ENCODE peak calls at places on chromosome 5, in nine cellular contexts. One of them, this sample, is unnamed.

GRCh38 chr5:154776167-154776566 is 21.0 kb downstream of the LARP1 start:
- DNase-seq in activated B cell treated with CpG ODN at 0.5 μM for 24 hours: no peak
- DNase-seq in ureter: no peak
- DNase-seq in effector CD4-positive, alpha-beta T cell: no peak
- DNase-seq in effector memory CD4-positive, alpha-beta T cell: no peak
- DNase-seq in NCI-H187 treated with DMSO at 0.1 percent for 48 hours: no peak
- DNase-seq in stimulated activated CD8-positive, alpha-beta memory T cell treated with anti-CD3 and anti-CD28 coated beads, Interleukin-15, amount 100 ng/mL, for 48 hours: no peak
- DNase-seq in left cardiac atrium: no peak
- DNase-seq in activated naive CD8-positive, alpha-beta T cell treated with anti-CD3 and anti-CD28 coated beads, Interleukin-2, amount 50 U/mL, for 16 hours: no peak
- DNase-seq in this sample: no peak

GRCh38 chr5:103120607-103121200 is 603 bp downstream of the PPIP5K2 start:
- DNase-seq in NCI-H187 treated with DMSO at 0.1 percent for 48 hours: no peak
- DNase-seq in ureter: no peak
- DNase-seq in activated B cell treated with CpG ODN at 0.5 μM for 24 hours: no peak
- DNase-seq in left cardiac atrium: no peak
- DNase-seq in stimulated activated CD8-positive, alpha-beta memory T cell treated with anti-CD3 and anti-CD28 coated beads, Interleukin-15, amount 100 ng/mL, for 48 hours: no peak
- DNase-seq in effector CD4-positive, alpha-beta T cell: no peak
- DNase-seq in effector memory CD4-positive, alpha-beta T cell: no peak
- DNase-seq in activated naive CD8-positive, alpha-beta T cell treated with anti-CD3 and anti-CD28 coated beads, Interleukin-2, amount 50 U/mL, for 16 hours: no peak
- DNase-seq in this sample: peak

GRCh38 chr5:81183811-81184748 is 49.0 kb upstream of the CKMT2 start:
- DNase-seq in NCI-H187 treated with DMSO at 0.1 percent for 48 hours: peak
- DNase-seq in activated B cell treated with CpG ODN at 0.5 μM for 24 hours: no peak
- DNase-seq in activated naive CD8-positive, alpha-beta T cell treated with anti-CD3 and anti-CD28 coated beads, Interleukin-2, amount 50 U/mL, for 16 hours: no peak
- DNase-seq in ureter: no peak
- DNase-seq in effector memory CD4-positive, alpha-beta T cell: no peak
- DNase-seq in stimulated activated CD8-positive, alpha-beta memory T cell treated with anti-CD3 and anti-CD28 coated beads, Interleukin-15, amount 100 ng/mL, for 48 hours: no peak
- DNase-seq in left cardiac atrium: no peak
- DNase-seq in effector CD4-positive, alpha-beta T cell: no peak
- DNase-seq in this sample: no peak

GRCh38 chr5:158422653-158423505 is 563.9 kb upstream of the CLINT1 start:
- DNase-seq in left cardiac atrium: peak
- DNase-seq in NCI-H187 treated with DMSO at 0.1 percent for 48 hours: no peak
- DNase-seq in effector CD4-positive, alpha-beta T cell: no peak
- DNase-seq in ureter: no peak
- DNase-seq in stimulated activated CD8-positive, alpha-beta memory T cell treated with anti-CD3 and anti-CD28 coated beads, Interleukin-15, amount 100 ng/mL, for 48 hours: no peak
- DNase-seq in activated B cell treated with CpG ODN at 0.5 μM for 24 hours: no peak
- DNase-seq in activated naive CD8-positive, alpha-beta T cell treated with anti-CD3 and anti-CD28 coated beads, Interleukin-2, amount 50 U/mL, for 16 hours: no peak
- DNase-seq in effector memory CD4-positive, alpha-beta T cell: no peak
- DNase-seq in this sample: no peak

GRCh38 chr5:14190194-14191164 is 47.3 kb downstream of the TRIO start:
- DNase-seq in NCI-H187 treated with DMSO at 0.1 percent for 48 hours: no peak
- DNase-seq in activated B cell treated with CpG ODN at 0.5 μM for 24 hours: no peak
- DNase-seq in ureter: no peak
- DNase-seq in effector CD4-positive, alpha-beta T cell: no peak
- DNase-seq in left cardiac atrium: peak
- DNase-seq in stimulated activated CD8-positive, alpha-beta memory T cell treated with anti-CD3 and anti-CD28 coated beads, Interleukin-15, amount 100 ng/mL, for 48 hours: no peak
- DNase-seq in activated naive CD8-positive, alpha-beta T cell treated with anti-CD3 and anti-CD28 coated beads, Interleukin-2, amount 50 U/mL, for 16 hours: no peak
- DNase-seq in effector memory CD4-positive, alpha-beta T cell: no peak
- DNase-seq in this sample: no peak

GRCh38 chr5:2066373-2066772 is 183.6 kb upstream of the IRX4 start:
- DNase-seq in left cardiac atrium: no peak
- DNase-seq in stimulated activated CD8-positive, alpha-beta memory T cell treated with anti-CD3 and anti-CD28 coated beads, Interleukin-15, amount 100 ng/mL, for 48 hours: no peak
- DNase-seq in NCI-H187 treated with DMSO at 0.1 percent for 48 hours: no peak
- DNase-seq in ureter: no peak
- DNase-seq in effector CD4-positive, alpha-beta T cell: no peak
- DNase-seq in activated naive CD8-positive, alpha-beta T cell treated with anti-CD3 and anti-CD28 coated beads, Interleukin-2, amount 50 U/mL, for 16 hours: no peak
- DNase-seq in activated B cell treated with CpG ODN at 0.5 μM for 24 hours: no peak
- DNase-seq in effector memory CD4-positive, alpha-beta T cell: no peak
- DNase-seq in this sample: no peak

GRCh38 chr5:65640240-65640639 is 15.4 kb downstream of the SHLD3 start:
- DNase-seq in activated naive CD8-positive, alpha-beta T cell treated with anti-CD3 and anti-CD28 coated beads, Interleukin-2, amount 50 U/mL, for 16 hours: no peak
- DNase-seq in activated B cell treated with CpG ODN at 0.5 μM for 24 hours: no peak
- DNase-seq in stimulated activated CD8-positive, alpha-beta memory T cell treated with anti-CD3 and anti-CD28 coated beads, Interleukin-15, amount 100 ng/mL, for 48 hours: no peak
- DNase-seq in left cardiac atrium: no peak
- DNase-seq in ureter: no peak
- DNase-seq in effector CD4-positive, alpha-beta T cell: no peak
- DNase-seq in NCI-H187 treated with DMSO at 0.1 percent for 48 hours: no peak
- DNase-seq in effector memory CD4-positive, alpha-beta T cell: no peak
- DNase-seq in this sample: no peak

GRCh38 chr5:78211052-78211451 is 83.4 kb downstream of the AP3B1 start:
- DNase-seq in ureter: no peak
- DNase-seq in effector memory CD4-positive, alpha-beta T cell: no peak
- DNase-seq in activated B cell treated with CpG ODN at 0.5 μM for 24 hours: no peak
- DNase-seq in left cardiac atrium: no peak
- DNase-seq in NCI-H187 treated with DMSO at 0.1 percent for 48 hours: no peak
- DNase-seq in effector CD4-positive, alpha-beta T cell: no peak
- DNase-seq in activated naive CD8-positive, alpha-beta T cell treated with anti-CD3 and anti-CD28 coated beads, Interleukin-2, amount 50 U/mL, for 16 hours: no peak
- DNase-seq in stimulated activated CD8-positive, alpha-beta memory T cell treated with anti-CD3 and anti-CD28 coated beads, Interleukin-15, amount 100 ng/mL, for 48 hours: no peak
- DNase-seq in this sample: no peak

GRCh38 chr5:39992617-39993203 is 567.9 kb upstream of the DAB2 start:
- DNase-seq in activated naive CD8-positive, alpha-beta T cell treated with anti-CD3 and anti-CD28 coated beads, Interleukin-2, amount 50 U/mL, for 16 hours: no peak
- DNase-seq in activated B cell treated with CpG ODN at 0.5 μM for 24 hours: no peak
- DNase-seq in ureter: no peak
- DNase-seq in effector CD4-positive, alpha-beta T cell: no peak
- DNase-seq in effector memory CD4-positive, alpha-beta T cell: no peak
- DNase-seq in left cardiac atrium: no peak
- DNase-seq in stimulated activated CD8-positive, alpha-beta memory T cell treated with anti-CD3 and anti-CD28 coated beads, Interleukin-15, amount 100 ng/mL, for 48 hours: no peak
- DNase-seq in NCI-H187 treated with DMSO at 0.1 percent for 48 hours: no peak
- DNase-seq in this sample: peak

GRCh38 chr5:151758141-151758429 is 346 bp downstream of the ATOX1 start:
- DNase-seq in effector CD4-positive, alpha-beta T cell: no peak
- DNase-seq in effector memory CD4-positive, alpha-beta T cell: no peak
- DNase-seq in ureter: no peak
- DNase-seq in activated B cell treated with CpG ODN at 0.5 μM for 24 hours: no peak
- DNase-seq in activated naive CD8-positive, alpha-beta T cell treated with anti-CD3 and anti-CD28 coated beads, Interleukin-2, amount 50 U/mL, for 16 hours: no peak
- DNase-seq in NCI-H187 treated with DMSO at 0.1 percent for 48 hours: no peak
- DNase-seq in left cardiac atrium: peak
- DNase-seq in stimulated activated CD8-positive, alpha-beta memory T cell treated with anti-CD3 and anti-CD28 coated beads, Interleukin-15, amount 100 ng/mL, for 48 hours: no peak
- DNase-seq in this sample: peak

GRCh38 chr5:156411-157072 is 34.8 kb upstream of the LRRC14B start:
- DNase-seq in stimulated activated CD8-positive, alpha-beta memory T cell treated with anti-CD3 and anti-CD28 coated beads, Interleukin-15, amount 100 ng/mL, for 48 hours: no peak
- DNase-seq in effector CD4-positive, alpha-beta T cell: no peak
- DNase-seq in NCI-H187 treated with DMSO at 0.1 percent for 48 hours: no peak
- DNase-seq in activated B cell treated with CpG ODN at 0.5 μM for 24 hours: peak
- DNase-seq in left cardiac atrium: no peak
- DNase-seq in effector memory CD4-positive, alpha-beta T cell: no peak
- DNase-seq in ureter: peak
- DNase-seq in activated naive CD8-positive, alpha-beta T cell treated with anti-CD3 and anti-CD28 coated beads, Interleukin-2, amount 50 U/mL, for 16 hours: no peak
- DNase-seq in this sample: no peak

GRCh38 chr5:109145139-109145538 is 264.6 kb downstream of the PJA2 start:
- DNase-seq in effector memory CD4-positive, alpha-beta T cell: no peak
- DNase-seq in effector CD4-positive, alpha-beta T cell: no peak
- DNase-seq in activated B cell treated with CpG ODN at 0.5 μM for 24 hours: no peak
- DNase-seq in stimulated activated CD8-positive, alpha-beta memory T cell treated with anti-CD3 and anti-CD28 coated beads, Interleukin-15, amount 100 ng/mL, for 48 hours: no peak
- DNase-seq in NCI-H187 treated with DMSO at 0.1 percent for 48 hours: no peak
- DNase-seq in left cardiac atrium: no peak
- DNase-seq in ureter: no peak
- DNase-seq in activated naive CD8-positive, alpha-beta T cell treated with anti-CD3 and anti-CD28 coated beads, Interleukin-2, amount 50 U/mL, for 16 hours: no peak
- DNase-seq in this sample: no peak

GRCh38 chr5:144139586-144139985 is 30.9 kb downstream of the YIPF5 start:
- DNase-seq in effector memory CD4-positive, alpha-beta T cell: no peak
- DNase-seq in effector CD4-positive, alpha-beta T cell: no peak
- DNase-seq in activated B cell treated with CpG ODN at 0.5 μM for 24 hours: no peak
- DNase-seq in ureter: no peak
- DNase-seq in activated naive CD8-positive, alpha-beta T cell treated with anti-CD3 and anti-CD28 coated beads, Interleukin-2, amount 50 U/mL, for 16 hours: no peak
- DNase-seq in stimulated activated CD8-positive, alpha-beta memory T cell treated with anti-CD3 and anti-CD28 coated beads, Interleukin-15, amount 100 ng/mL, for 48 hours: no peak
- DNase-seq in left cardiac atrium: no peak
- DNase-seq in NCI-H187 treated with DMSO at 0.1 percent for 48 hours: no peak
- DNase-seq in this sample: no peak

GRCh38 chr5:73796164-73797141 is 170.5 kb downstream of the ARHGEF28 start:
- DNase-seq in ureter: no peak
- DNase-seq in stimulated activated CD8-positive, alpha-beta memory T cell treated with anti-CD3 and anti-CD28 coated beads, Interleukin-15, amount 100 ng/mL, for 48 hours: no peak
- DNase-seq in activated B cell treated with CpG ODN at 0.5 μM for 24 hours: no peak
- DNase-seq in effector CD4-positive, alpha-beta T cell: no peak
- DNase-seq in left cardiac atrium: peak
- DNase-seq in NCI-H187 treated with DMSO at 0.1 percent for 48 hours: no peak
- DNase-seq in activated naive CD8-positive, alpha-beta T cell treated with anti-CD3 and anti-CD28 coated beads, Interleukin-2, amount 50 U/mL, for 16 hours: no peak
- DNase-seq in effector memory CD4-positive, alpha-beta T cell: no peak
- DNase-seq in this sample: peak

GRCh38 chr5:18811616-18812015 is 1176.4 kb downstream of the CDH18 start:
- DNase-seq in stimulated activated CD8-positive, alpha-beta memory T cell treated with anti-CD3 and anti-CD28 coated beads, Interleukin-15, amount 100 ng/mL, for 48 hours: no peak
- DNase-seq in NCI-H187 treated with DMSO at 0.1 percent for 48 hours: no peak
- DNase-seq in activated naive CD8-positive, alpha-beta T cell treated with anti-CD3 and anti-CD28 coated beads, Interleukin-2, amount 50 U/mL, for 16 hours: no peak
- DNase-seq in effector CD4-positive, alpha-beta T cell: no peak
- DNase-seq in ureter: no peak
- DNase-seq in effector memory CD4-positive, alpha-beta T cell: no peak
- DNase-seq in left cardiac atrium: no peak
- DNase-seq in activated B cell treated with CpG ODN at 0.5 μM for 24 hours: no peak
- DNase-seq in this sample: no peak

GRCh38 chr5:76473676-76474075 is 70.6 kb downstream of the IQGAP2 start:
- DNase-seq in effector memory CD4-positive, alpha-beta T cell: peak
- DNase-seq in activated naive CD8-positive, alpha-beta T cell treated with anti-CD3 and anti-CD28 coated beads, Interleukin-2, amount 50 U/mL, for 16 hours: peak
- DNase-seq in effector CD4-positive, alpha-beta T cell: peak
- DNase-seq in activated B cell treated with CpG ODN at 0.5 μM for 24 hours: no peak
- DNase-seq in NCI-H187 treated with DMSO at 0.1 percent for 48 hours: no peak
- DNase-seq in ureter: no peak
- DNase-seq in stimulated activated CD8-positive, alpha-beta memory T cell treated with anti-CD3 and anti-CD28 coated beads, Interleukin-15, amount 100 ng/mL, for 48 hours: peak
- DNase-seq in left cardiac atrium: no peak
- DNase-seq in this sample: no peak

GRCh38 chr5:160369990-160370712 is at the start of gene C1QTNF2:
- DNase-seq in effector CD4-positive, alpha-beta T cell: no peak
- DNase-seq in activated naive CD8-positive, alpha-beta T cell treated with anti-CD3 and anti-CD28 coated beads, Interleukin-2, amount 50 U/mL, for 16 hours: no peak
- DNase-seq in activated B cell treated with CpG ODN at 0.5 μM for 24 hours: no peak
- DNase-seq in stimulated activated CD8-positive, alpha-beta memory T cell treated with anti-CD3 and anti-CD28 coated beads, Interleukin-15, amount 100 ng/mL, for 48 hours: no peak
- DNase-seq in left cardiac atrium: peak
- DNase-seq in ureter: peak
- DNase-seq in effector memory CD4-positive, alpha-beta T cell: no peak
- DNase-seq in NCI-H187 treated with DMSO at 0.1 percent for 48 hours: no peak
- DNase-seq in this sample: peak

GRCh38 chr5:102545175-102545574 is 46.4 kb upstream of the SLCO6A1 start:
- DNase-seq in activated B cell treated with CpG ODN at 0.5 μM for 24 hours: no peak
- DNase-seq in activated naive CD8-positive, alpha-beta T cell treated with anti-CD3 and anti-CD28 coated beads, Interleukin-2, amount 50 U/mL, for 16 hours: no peak
- DNase-seq in effector CD4-positive, alpha-beta T cell: no peak
- DNase-seq in left cardiac atrium: no peak
- DNase-seq in effector memory CD4-positive, alpha-beta T cell: no peak
- DNase-seq in NCI-H187 treated with DMSO at 0.1 percent for 48 hours: no peak
- DNase-seq in ureter: no peak
- DNase-seq in stimulated activated CD8-positive, alpha-beta memory T cell treated with anti-CD3 and anti-CD28 coated beads, Interleukin-15, amount 100 ng/mL, for 48 hours: no peak
- DNase-seq in this sample: peak

GRCh38 chr5:1477341-1477740 is 32.1 kb upstream of the SLC6A3 start:
- DNase-seq in activated naive CD8-positive, alpha-beta T cell treated with anti-CD3 and anti-CD28 coated beads, Interleukin-2, amount 50 U/mL, for 16 hours: no peak
- DNase-seq in ureter: no peak
- DNase-seq in stimulated activated CD8-positive, alpha-beta memory T cell treated with anti-CD3 and anti-CD28 coated beads, Interleukin-15, amount 100 ng/mL, for 48 hours: no peak
- DNase-seq in left cardiac atrium: peak
- DNase-seq in effector CD4-positive, alpha-beta T cell: no peak
- DNase-seq in NCI-H187 treated with DMSO at 0.1 percent for 48 hours: no peak
- DNase-seq in activated B cell treated with CpG ODN at 0.5 μM for 24 hours: no peak
- DNase-seq in effector memory CD4-positive, alpha-beta T cell: no peak
- DNase-seq in this sample: no peak

GRCh38 chr5:79774171-79774854 is 84.7 kb downstream of the CMYA5 start:
- DNase-seq in ureter: no peak
- DNase-seq in effector memory CD4-positive, alpha-beta T cell: no peak
- DNase-seq in activated B cell treated with CpG ODN at 0.5 μM for 24 hours: no peak
- DNase-seq in activated naive CD8-positive, alpha-beta T cell treated with anti-CD3 and anti-CD28 coated beads, Interleukin-2, amount 50 U/mL, for 16 hours: no peak
- DNase-seq in effector CD4-positive, alpha-beta T cell: no peak
- DNase-seq in NCI-H187 treated with DMSO at 0.1 percent for 48 hours: no peak
- DNase-seq in stimulated activated CD8-positive, alpha-beta memory T cell treated with anti-CD3 and anti-CD28 coated beads, Interleukin-15, amount 100 ng/mL, for 48 hours: no peak
- DNase-seq in left cardiac atrium: no peak
- DNase-seq in this sample: peak

This sample was measured in DMS53.